ENCODE peak calls at places on chromosomes 12 and 14, in four cellular contexts. C is NCI-H1694, N is psoas muscle, D is upper lobe of right lung. K is an unnamed sample.

GRCh38 chr14:23551266-23552028 is at the start of gene ZFHX2:
- DNase-seq in C (peak), N (peak), D (peak), K (peak)

GRCh38 chr12:54891717-54892478 is 37.6 kb downstream of the MUCL1 start:
- DNase-seq in C (no peak), N (no peak), D (no peak), K (no peak)

GRCh38 chr12:89695100-89695499 is 13.5 kb downstream of the ATP2B1 start:
- DNase-seq in C (no peak), N (no peak), D (no peak), K (no peak)

GRCh38 chr14:32244404-32244803 is 41.3 kb upstream of the RNU6-8 start:
- DNase-seq in C (no peak), N (no peak), D (no peak), K (no peak)

GRCh38 chr12:68364893-68365725 is 32.9 kb upstream of the MDM1 start:
- DNase-seq in C (no peak), N (peak), D (peak), K (peak)

GRCh38 chr14:39739796-39740195 is 307.6 kb upstream of the FBXO33 start:
- DNase-seq in C (no peak), N (no peak), D (peak), K (peak)

GRCh38 chr14:73745571-73746539 is 31.7 kb upstream of the PNMA1 start:
- DNase-seq in C (no peak), N (no peak), D (no peak), K (no peak)

GRCh38 chr14:105045710-105046326 is 19.4 kb downstream of the GPR132 start:
- DNase-seq in C (peak), N (peak), D (peak), K (peak)

GRCh38 chr14:101235042-101235871 is 326.0 kb upstream of the DIO3 start:
- DNase-seq in C (peak), N (peak), D (peak), K (no peak)

GRCh38 chr12:62210422-62210821 is 49.8 kb upstream of the USP15 start:
- DNase-seq in C (no peak), N (peak), D (no peak), K (no peak)

GRCh38 chr12:6292606-6293005 is 17.9 kb upstream of the PLEKHG6 start:
- DNase-seq in C (no peak), N (no peak), D (no peak), K (no peak)

GRCh38 chr12:7017870-7018349 is 366 bp downstream of the LPCAT3 start:
- DNase-seq in C (no peak), N (no peak), D (no peak), K (no peak)

GRCh38 chr12:54412786-54413185 is 6.3 kb downstream of the ITGA5 start:
- DNase-seq in C (no peak), N (no peak), D (no peak), K (no peak)

GRCh38 chr12:27521066-27521465 is 2.9 kb upstream of the PPFIBP1 start:
- DNase-seq in C (no peak), N (no peak), D (no peak), K (no peak)

GRCh38 chr14:77260631-77261030 is 10.4 kb downstream of the NGB start:
- DNase-seq in C (no peak), N (no peak), D (no peak), K (no peak)

GRCh38 chr12:127888948-127889347 is 378.0 kb upstream of the TMEM132C start:
- DNase-seq in C (no peak), N (peak), D (no peak), K (no peak)

GRCh38 chr14:102891111-102891510 is 31.4 kb upstream of the AMN start:
- DNase-seq in C (no peak), N (no peak), D (no peak), K (peak)

GRCh38 chr12:71838231-71838630 is 1.3 kb upstream of the TBC1D15 start:
- DNase-seq in C (no peak), N (no peak), D (no peak), K (no peak)

GRCh38 chr12:122395319-122395718 is 27.1 kb downstream of the CLIP1 start:
- DNase-seq in C (no peak), N (no peak), D (no peak), K (no peak)

GRCh38 chr12:80101126-80101525 is 1.8 kb downstream of the OTOGL start:
- DNase-seq in C (no peak), N (no peak), D (no peak), K (no peak)

GRCh38 chr14:105146976-105147700 is 21.4 kb downstream of the JAG2 start:
- DNase-seq in C (no peak), N (no peak), D (no peak), K (peak)

GRCh38 chr14:36496346-36496745 is 23.7 kb downstream of the NKX2-1 start:
- DNase-seq in C (no peak), N (no peak), D (no peak), K (no peak)

GRCh38 chr12:42119085-42119633 is 25.5 kb downstream of the GXYLT1 start:
- DNase-seq in C (no peak), N (no peak), D (no peak), K (no peak)

GRCh38 chr12:93139028-93139665 is 210.1 kb upstream of the EEA1 start:
- DNase-seq in C (no peak), N (no peak), D (no peak), K (no peak)

GRCh38 chr12:64392221-64392620 is 1.7 kb upstream of the C12orf56 start:
- DNase-seq in C (no peak), N (no peak), D (no peak), K (no peak)

GRCh38 chr12:113111247-113111646 is 24.3 kb downstream of the RASAL1 start:
- DNase-seq in C (no peak), N (no peak), D (no peak), K (no peak)

GRCh38 chr12:12466157-12466556 is 96.5 kb downstream of the DUSP16 start:
- DNase-seq in C (no peak), N (no peak), D (no peak), K (no peak)

GRCh38 chr12:42484996-42485395 is 104.5 kb downstream of the PRICKLE1 start:
- DNase-seq in C (no peak), N (no peak), D (no peak), K (no peak)

GRCh38 chr14:65169351-65169750 is 67.0 kb upstream of the MAX start:
- DNase-seq in C (no peak), N (no peak), D (no peak), K (no peak)

GRCh38 chr14:64541261-64541970 is 875 bp downstream of the HSPA2 start:
- DNase-seq in C (no peak), N (no peak), D (no peak), K (no peak)

GRCh38 chr14:95756751-95757150 is 42.8 kb upstream of the TCL1A start:
- DNase-seq in C (no peak), N (no peak), D (no peak), K (no peak)

GRCh38 chr12:82517027-82517426 is 158.7 kb downstream of the METTL25 start:
- DNase-seq in C (peak), N (no peak), D (no peak), K (no peak)

GRCh38 chr12:121697093-121697698 is 15.4 kb upstream of the TMEM120B start:
- DNase-seq in C (peak), N (no peak), D (no peak), K (no peak)

GRCh38 chr12:7190268-7191055 is 976 bp downstream of the PEX5 start:
- DNase-seq in C (no peak), N (peak), D (peak), K (peak)